ENCODE peak calls at places on chromosomes 3 and 15, in nine cellular contexts. B, H, P, D, R, J, U, K and A are unnamed samples.

GRCh38 chr3:52046186-52046913 is 10.0 kb downstream of the DUSP7 start:
- DNase-seq in B (no peak), H (no peak), P (no peak), D (no peak), R (no peak), J (no peak), U (peak; percentile 99), K (peak; percentile 54), A (no peak)

GRCh38 chr15:73983211-73983727 is 8.8 kb downstream of the STOML1 start:
- DNase-seq in B (no peak), H (no peak), P (no peak), D (no peak), R (no peak), J (no peak), U (peak; percentile 81), K (peak; percentile 74), A (no peak)

GRCh38 chr3:146308682-146309081 is 57.8 kb upstream of the PLSCR4 start:
- DNase-seq in B (no peak), H (no peak), P (no peak), D (no peak), R (no peak), J (no peak), U (peak; percentile 89), K (no peak), A (no peak)

GRCh38 chr3:165643433-165643824 is 193.8 kb downstream of the BCHE start:
- DNase-seq in B (no peak), H (no peak), P (no peak), D (no peak), R (no peak), J (no peak), U (peak; percentile 78), K (no peak), A (no peak)

GRCh38 chr3:139299261-139300132 is 44.3 kb upstream of the MRPS22 start:
- DNase-seq in B (no peak), H (no peak), P (no peak), D (no peak), R (no peak), J (no peak), U (peak; percentile 86), K (no peak), A (no peak)

GRCh38 chr3:191761906-191762305 is 300.9 kb downstream of the PYDC2 start:
- DNase-seq in B (no peak), H (no peak), P (no peak), D (no peak), R (no peak), J (no peak), U (peak; percentile 40), K (no peak), A (no peak)

GRCh38 chr15:47364671-47365141 is 352.6 kb upstream of the SEMA6D start:
- DNase-seq in B (no peak), H (no peak), P (no peak), D (no peak), R (no peak), J (no peak), U (no peak), K (no peak), A (no peak)

GRCh38 chr15:63476229-63476632 is 28.2 kb upstream of the USP3 start:
- DNase-seq in B (no peak), H (no peak), P (no peak), D (no peak), R (no peak), J (no peak), U (peak; percentile 99), K (no peak), A (no peak)

GRCh38 chr3:37243811-37244748 is 69.7 kb upstream of the LRRFIP2 start:
- DNase-seq in B (peak; percentile 19), H (peak; percentile 8), P (peak; percentile 30), D (peak; percentile 62), R (peak; percentile 13), J (peak; percentile 23), U (peak; percentile 81), K (peak; percentile 80), A (no peak)

GRCh38 chr3:11037966-11038365 is 45.4 kb downstream of the SLC6A1 start:
- DNase-seq in B (peak; percentile 52), H (no peak), P (no peak), D (no peak), R (no peak), J (no peak), U (no peak), K (no peak), A (no peak)

GRCh38 chr3:29642393-29643033 is 361.6 kb downstream of the RBMS3 start:
- DNase-seq in B (no peak), H (no peak), P (no peak), D (peak; percentile 10), R (no peak), J (no peak), U (peak; percentile 86), K (peak; percentile 68), A (no peak)

GRCh38 chr3:102530443-102531195 is 95.8 kb downstream of the ZPLD1 start:
- DNase-seq in B (no peak), H (no peak), P (no peak), D (no peak), R (no peak), J (no peak), U (peak; percentile 52), K (no peak), A (no peak)

GRCh38 chr3:188946351-188946750 is 225.4 kb upstream of the TPRG1 start:
- DNase-seq in B (no peak), H (no peak), P (no peak), D (no peak), R (no peak), J (no peak), U (no peak), K (no peak), A (no peak)

GRCh38 chr15:99435138-99435695 is 130.6 kb upstream of the MEF2A start:
- DNase-seq in B (no peak), H (no peak), P (no peak), D (no peak), R (no peak), J (no peak), U (no peak), K (no peak), A (peak; percentile 2)

GRCh38 chr15:78083687-78084358 is 6.3 kb upstream of the TBC1D2B start:
- DNase-seq in B (no peak), H (no peak), P (no peak), D (no peak), R (no peak), J (no peak), U (no peak), K (no peak), A (no peak)

GRCh38 chr3:160473233-160473632 is 23.6 kb upstream of the TRIM59 start:
- DNase-seq in B (no peak), H (no peak), P (no peak), D (no peak), R (no peak), J (no peak), U (peak; percentile 97), K (no peak), A (no peak)